ENCODE peak calls at places on chromosomes 6 and 20, in four cellular contexts. G is lower leg skin, C is esophagus muscularis mucosa, B is ovary. R is an unnamed sample.
A peak's percentile ranks its signal among the peaks of the same experiment; 100 is the strongest.

GRCh38 chr6:10099086-10099499 is 315.8 kb downstream of the TFAP2A start:
- DNase-seq in G (no peak), C (no peak), B (no peak), R (no peak)

GRCh38 chr6:70166088-70166958 is 136.6 kb downstream of the COL9A1 start:
- DNase-seq in G (no peak), C (no peak), B (no peak), R (peak; percentile 16)

GRCh38 chr6:21595265-21595950 is 1.9 kb downstream of the SOX4 start:
- DNase-seq in G (peak; percentile 51), C (no peak), B (peak; percentile 51), R (no peak)

GRCh38 chr20:19835533-19836222 is 77.6 kb downstream of the RIN2 start:
- DNase-seq in G (no peak), C (no peak), B (no peak), R (no peak)

GRCh38 chr6:20448828-20449227 is 47.1 kb downstream of the E2F3 start:
- DNase-seq in G (no peak), C (no peak), B (no peak), R (no peak)

GRCh38 chr20:30168800-30169138 is 1088.7 kb upstream of the DEFB115 start:
- DNase-seq in G (no peak), C (no peak), B (no peak), R (no peak)

GRCh38 chr6:161449521-161449920 is 175.7 kb upstream of the AGPAT4 start:
- DNase-seq in G (no peak), C (no peak), B (no peak), R (no peak)

GRCh38 chr20:14580426-14581074 is 243.1 kb upstream of the FLRT3 start:
- DNase-seq in G (no peak), C (no peak), B (no peak), R (no peak)

GRCh38 chr6:26556263-26557070 is 18.3 kb downstream of the HMGN4 start:
- DNase-seq in G (no peak), C (no peak), B (peak; percentile 51), R (peak; percentile 84)

GRCh38 chr20:14715400-14715799 is 378.0 kb upstream of the FLRT3 start:
- DNase-seq in G (no peak), C (no peak), B (no peak), R (no peak)

GRCh38 chr6:68087399-68088133 is 547.5 kb upstream of the ADGRB3 start:
- DNase-seq in G (no peak), C (no peak), B (no peak), R (no peak)

GRCh38 chr6:90288404-90288803 is 8.2 kb downstream of the BACH2 start:
- DNase-seq in G (no peak), C (no peak), B (no peak), R (no peak)

GRCh38 chr6:1616556-1617463 is 7.1 kb downstream of the FOXC1 start:
- DNase-seq in G (no peak), C (no peak), B (no peak), R (no peak)

GRCh38 chr6:10564975-10565374 is 43.8 kb downstream of the GCNT2 start:
- DNase-seq in G (no peak), C (no peak), B (no peak), R (no peak)

GRCh38 chr6:43838276-43839036 is 68.4 kb downstream of the VEGFA start:
- DNase-seq in G (no peak), C (no peak), B (no peak), R (peak; percentile 22)

GRCh38 chr6:88302769-88303230 is 136.7 kb upstream of the CNR1 start:
- DNase-seq in G (no peak), C (no peak), B (no peak), R (no peak)

GRCh38 chr6:127832381-127832780 is 68.5 kb downstream of the THEMIS start:
- DNase-seq in G (no peak), C (no peak), B (no peak), R (no peak)

GRCh38 chr20:59752704-59753460 is 148.5 kb downstream of the PHACTR3 start:
- DNase-seq in G (no peak), C (no peak), B (no peak), R (no peak)

GRCh38 chr6:145809211-145809610 is 5.4 kb downstream of the FBXO30 start:
- DNase-seq in G (no peak), C (no peak), B (no peak), R (no peak)

GRCh38 chr6:10237284-10238043 is 177.4 kb downstream of the TFAP2A start:
- DNase-seq in G (no peak), C (no peak), B (no peak), R (peak; percentile 86)

GRCh38 chr20:15673206-15673605 is 900.0 kb downstream of the KIF16B start:
- DNase-seq in G (no peak), C (no peak), B (no peak), R (no peak)

GRCh38 chr6:88609973-88610372 is 353.4 kb downstream of the RNGTT start:
- DNase-seq in G (no peak), C (no peak), B (no peak), R (no peak)

GRCh38 chr6:85640806-85641205 is 1.9 kb downstream of the SYNCRIP start:
- DNase-seq in G (no peak), C (no peak), B (no peak), R (no peak)

DNA sequence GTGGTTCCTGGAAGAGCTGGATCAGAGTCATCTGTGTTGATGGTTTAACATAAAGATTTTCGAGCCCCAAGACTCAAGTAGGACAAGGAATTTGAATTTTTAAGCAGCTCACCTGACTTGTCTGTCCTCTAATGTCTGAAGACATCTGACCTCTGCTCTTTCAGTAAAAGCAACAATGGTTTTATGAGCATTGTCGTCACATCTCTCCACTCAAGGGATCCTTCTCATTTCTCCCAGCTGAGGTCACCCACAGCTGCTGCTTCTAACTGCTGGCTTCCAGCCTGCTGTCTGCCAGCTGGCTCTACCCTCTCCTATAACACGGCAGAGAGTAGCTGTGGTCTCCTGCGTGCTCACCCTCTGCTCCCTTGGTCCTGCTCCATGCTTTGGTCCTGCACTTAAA is 24.7 kb upstream of the HDAC2 start:
- DNase-seq in G (no peak), C (no peak), B (no peak), R (peak; percentile 61)
- TF ChIP-seq POLR2A in G (no peak), C (no peak), B (no peak), R (no peak)

DNA sequence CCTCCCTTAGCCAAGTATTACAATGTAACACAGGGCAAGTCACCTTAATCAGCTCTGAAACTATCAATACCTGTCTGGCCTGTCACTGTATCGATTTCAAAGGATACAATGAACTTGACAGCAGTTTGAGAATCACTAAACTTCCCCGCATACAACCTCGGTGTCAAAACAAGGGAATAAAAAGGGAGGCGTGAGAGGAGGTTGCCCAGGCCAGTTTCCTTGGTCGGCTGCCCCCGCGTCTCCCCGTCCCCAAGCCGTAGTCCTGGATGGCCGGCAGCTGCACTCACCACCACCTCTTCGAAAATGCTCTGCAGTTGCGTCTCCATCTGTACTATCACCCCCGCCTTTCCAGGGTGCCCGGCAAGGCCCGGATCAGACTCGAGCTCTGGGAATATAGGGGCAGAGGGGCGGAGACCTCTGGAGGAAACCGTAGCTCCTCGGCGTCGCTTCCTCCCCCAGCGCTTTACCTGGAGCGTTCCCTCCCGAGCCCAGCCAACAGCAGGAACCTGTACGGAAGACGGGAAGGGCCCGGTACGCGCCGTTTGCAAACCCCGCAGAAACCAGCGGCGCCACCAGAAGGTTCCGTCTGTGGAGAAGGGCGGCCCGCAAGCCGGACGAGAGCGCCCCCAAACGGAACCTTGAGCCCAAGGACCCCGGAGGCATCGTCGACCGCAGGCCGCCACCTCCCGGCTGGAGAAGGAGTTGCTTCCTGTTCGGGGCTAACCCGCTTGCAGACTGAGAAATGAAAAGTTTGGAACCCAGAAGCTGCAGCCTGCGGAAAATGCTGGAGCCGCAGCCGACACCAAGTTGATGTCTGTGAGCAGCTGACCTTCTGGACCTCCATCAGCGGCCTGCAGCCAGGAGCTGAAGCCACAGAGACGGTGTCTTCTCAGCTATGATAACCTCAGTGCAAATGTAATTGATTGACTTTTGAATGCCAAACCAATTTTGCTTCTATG is at the start of gene MED23:
- DNase-seq in G (peak; percentile 91), C (peak; percentile 97), B (peak; percentile 87), R (peak; percentile 92)
- TF ChIP-seq POLR2A in G (no peak), C (no peak), B (peak; percentile 57), R (no peak)

GRCh38 chr6:33029297-33030184 is 20.1 kb upstream of the HLA-DOA start:
- DNase-seq in G (peak; percentile 42), C (no peak), B (no peak), R (no peak)
- TF ChIP-seq POLR2A in G (no peak), C (no peak), B (no peak), R (no peak)

DNA sequence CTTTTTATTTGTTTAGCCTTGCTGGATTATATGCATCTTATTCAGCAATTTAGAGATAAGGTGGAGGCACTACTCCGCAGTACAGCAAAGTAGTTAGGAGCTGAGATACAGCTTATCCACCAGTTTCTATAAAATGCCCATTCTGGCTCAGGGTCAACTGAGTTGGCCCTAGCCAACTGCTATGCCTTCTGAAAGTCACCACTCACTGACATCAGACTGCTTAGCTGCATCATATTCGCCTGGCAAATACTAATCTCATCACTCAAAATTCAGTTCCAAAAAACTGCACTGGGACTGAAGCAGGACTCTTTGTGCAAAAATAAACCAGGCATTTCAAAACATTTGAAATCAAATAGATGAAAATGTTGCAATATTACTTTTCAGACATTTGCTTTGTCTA is 230.1 kb downstream of the ALDH8A1 start:
- DNase-seq in G (no peak), C (no peak), B (no peak), R (no peak)
- TF ChIP-seq POLR2A in G (no peak), C (no peak), B (no peak), R (no peak)

GRCh38 chr20:63706027-63706695 is 1.6 kb downstream of the ARFRP1 start:
- DNase-seq in G (no peak), C (no peak), B (no peak), R (no peak)

GRCh38 chr20:63709149-63709527 is 1.3 kb downstream of the ZGPAT start:
- DNase-seq in G (no peak), C (no peak), B (no peak), R (no peak)

GRCh38 chr20:63706852-63707557 is 771 bp downstream of the ARFRP1 start:
- DNase-seq in G (no peak), C (no peak), B (peak; percentile 34), R (no peak)

GRCh38 chr20:63708301-63709148 is 686 bp downstream of the ZGPAT start:
- DNase-seq in G (no peak), C (no peak), B (peak; percentile 14), R (no peak)

DNA sequence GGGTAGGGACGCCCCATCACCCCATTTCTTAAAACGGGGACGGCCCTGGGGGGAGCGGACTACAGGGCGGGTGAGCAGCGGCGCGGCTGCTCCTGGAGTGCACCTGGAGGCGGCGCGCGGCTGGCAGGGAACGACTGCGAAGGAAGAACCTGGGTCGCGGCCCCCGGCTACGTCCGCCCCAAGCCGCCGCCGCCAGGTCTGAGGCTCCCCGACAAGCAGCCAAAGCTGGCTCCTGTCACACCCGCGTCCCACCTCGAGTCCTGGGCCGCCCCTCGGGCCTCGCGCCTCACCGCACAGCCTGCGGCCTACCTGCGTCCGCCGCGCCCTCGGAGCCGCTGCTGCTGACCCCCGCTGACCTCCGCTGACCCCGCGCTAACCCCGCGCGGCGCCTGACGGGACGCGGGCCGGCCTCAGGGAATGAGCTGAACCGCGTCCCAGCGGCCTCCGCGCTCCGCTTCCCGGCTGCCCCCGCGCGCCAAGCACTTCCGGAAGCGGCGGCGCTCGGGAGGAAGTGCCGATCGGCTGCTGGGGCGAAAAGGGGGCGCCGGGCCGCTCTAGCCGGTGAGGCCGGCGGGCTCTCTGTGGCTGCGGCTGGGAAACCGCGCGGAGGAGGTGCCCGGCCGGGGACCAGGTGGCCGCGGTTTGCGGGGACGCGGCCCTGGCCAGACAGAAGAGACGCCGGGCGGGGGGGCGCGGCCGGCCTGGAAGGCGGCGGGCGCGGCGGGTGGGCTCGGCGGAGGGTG is at the start of the genes ARFRP1 and ZGPAT:
- DNase-seq in G (peak; percentile 78), C (peak; percentile 96), B (peak; percentile 85), R (peak; percentile 47)
- TF ChIP-seq POLR2A in G (no peak), C (peak; percentile 24), B (peak; percentile 38), R (peak; percentile 53)